ENCODE peak calls at places on chromosomes 3 and 15, in ten cellular contexts. D is SK-N-SH, M is fibroblast of lung, N is endothelial cell of umbilical vein, Z is body of pancreas, J is tibial artery, B is heart left ventricle, O is IMR-90, H is cardiac muscle cell, Q is SJSA1. F is an unnamed sample.

GRCh38 chr3:15151166-15151565 is 52.2 kb upstream of the RBSN start:
- DNase-seq in Q (no peak), H (no peak), O (no peak), D (no peak), M (no peak), N (no peak), Z (no peak), J (no peak), B (no peak), F (no peak)

GRCh38 chr3:127156651-127157050 is 36.3 kb upstream of the PRR23E start:
- DNase-seq in D (no peak), O (no peak), M (no peak), J (peak; percentile 44), Z (no peak), N (no peak), B (no peak), Q (no peak), H (no peak), F (no peak)

GRCh38 chr15:29465196-29465595 is 195.6 kb upstream of the NSMCE3 start:
- DNase-seq in N (no peak), H (peak; percentile 24), B (peak; percentile 29), D (no peak), J (no peak), Q (no peak), O (no peak), Z (no peak), M (no peak), F (no peak)

GRCh38 chr3:16024548-16024947 is 149.9 kb upstream of the GALNT15 start:
- DNase-seq in M (no peak), Q (no peak), N (no peak), B (no peak), H (peak; percentile 4), O (no peak), D (no peak), Z (no peak), J (no peak), F (no peak)

GRCh38 chr15:101455291-101455916 is 34.1 kb downstream of the PCSK6 start:
- DNase-seq in J (no peak), Q (no peak), B (no peak), N (no peak), O (no peak), Z (no peak), H (no peak), D (peak; percentile 63), M (no peak), F (no peak)

GRCh38 chr3:120174811-120175210 is 80.6 kb upstream of the GSK3B start:
- DNase-seq in B (no peak), D (no peak), Z (no peak), J (no peak), H (no peak), O (no peak), Q (no peak), N (no peak), M (no peak), F (no peak)

GRCh38 chr3:128267541-128267940 is 114.3 kb downstream of the EEFSEC start:
- DNase-seq in O (no peak), N (no peak), H (no peak), Q (no peak), M (no peak), D (no peak), J (no peak), B (no peak), Z (no peak), F (no peak)

GRCh38 chr15:60695713-60696522 is 217.0 kb upstream of the ICE2 start:
- DNase-seq in J (no peak), N (no peak), Z (no peak), Q (no peak), H (no peak), O (peak; percentile 71), B (no peak), M (peak; percentile 59), D (no peak), F (no peak)

GRCh38 chr15:25235391-25235790 is 203.4 kb downstream of the UBE3A start:
- DNase-seq in J (no peak), N (no peak), Z (no peak), Q (no peak), H (no peak), O (no peak), M (no peak), B (no peak), D (no peak), F (peak; percentile 10)

GRCh38 chr15:25234831-25235230 is 204.0 kb downstream of the UBE3A start:
- DNase-seq in Q (no peak), B (no peak), N (no peak), D (no peak), Z (no peak), M (no peak), O (no peak), H (no peak), J (no peak), F (no peak)

GRCh38 chr15:25237291-25237978 is 201.4 kb downstream of the UBE3A start:
- DNase-seq in B (no peak), Z (no peak), D (no peak), H (no peak), Q (no peak), M (no peak), N (no peak), O (no peak), J (peak; percentile 53), F (peak; percentile 2)

GRCh38 chr15:25236861-25237155 is 202.0 kb downstream of the UBE3A start:
- DNase-seq in Z (no peak), M (no peak), O (no peak), B (no peak), J (peak; percentile 41), N (no peak), Q (no peak), D (no peak), H (no peak), F (peak; percentile 6)

DNA sequence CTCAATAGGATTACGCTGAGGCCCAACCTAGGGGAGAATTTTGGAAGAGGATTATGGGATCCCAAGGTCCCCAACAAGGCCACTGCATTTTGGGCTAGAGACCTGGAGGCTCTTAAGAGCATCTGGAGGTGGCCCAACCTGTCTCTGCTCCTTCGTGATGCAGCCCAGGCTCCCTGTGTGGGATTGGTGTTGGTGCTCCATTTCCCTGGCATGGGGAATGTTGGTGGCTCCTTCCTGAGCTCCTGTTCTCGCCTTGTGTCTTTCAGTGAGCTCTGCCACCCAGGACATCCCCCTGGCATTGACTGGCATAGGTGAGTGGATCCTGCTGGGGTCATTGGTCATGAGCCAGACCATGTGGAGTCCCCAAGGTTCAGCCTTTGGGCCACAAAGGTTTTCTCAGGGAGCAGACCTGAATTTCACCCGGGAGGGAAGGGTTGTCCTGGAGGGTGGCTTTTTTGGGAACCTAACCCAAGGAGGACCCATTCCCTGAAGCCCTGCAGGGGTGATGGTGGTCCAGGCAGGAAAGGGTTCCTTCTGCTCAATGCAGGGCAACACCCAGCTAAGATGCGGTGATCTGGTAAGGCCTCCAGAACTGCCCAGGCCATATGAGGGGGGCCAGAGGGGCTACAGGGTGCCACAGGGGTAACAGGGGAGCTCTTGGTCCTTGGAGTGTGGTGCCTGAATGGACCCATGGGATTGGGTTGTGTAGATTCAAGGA is 202.5 kb downstream of the UBE3A start:
- DNase-seq in B (no peak), O (no peak), H (no peak), D (no peak), Z (no peak), M (no peak), Q (no peak), J (peak; percentile 39), N (no peak), F (no peak)
- H3K9me3 ChIP-seq in B (no peaks in the 10 kb centered on the region), O (peaks cover 76% of the 10 kb centered on the region), H (no peaks in the 10 kb centered on the region), D (no peaks in the 10 kb centered on the region), Z (no peaks in the 10 kb centered on the region), M (no peaks in the 10 kb centered on the region), Q (no peaks in the 10 kb centered on the region), J (peaks cover 29% of the 10 kb centered on the region), N (peaks cover 12% of the 10 kb centered on the region), F (no peaks in the 10 kb centered on the region)

GRCh38 chr15:95647878-95648277 is 682.6 kb upstream of the NR2F2 start:
- DNase-seq in J (no peak), D (no peak), B (no peak), H (no peak), N (no peak), M (no peak), Q (no peak), Z (no peak), O (no peak), F (no peak)

GRCh38 chr15:95655089-95655488 is 675.4 kb upstream of the NR2F2 start:
- DNase-seq in B (no peak), D (no peak), Q (no peak), J (no peak), M (no peak), O (peak; percentile 32), H (no peak), Z (no peak), N (no peak), F (no peak)

GRCh38 chr15:95653361-95653805 is 677.1 kb upstream of the NR2F2 start:
- DNase-seq in J (no peak), M (no peak), H (no peak), D (no peak), O (no peak), Z (no peak), N (no peak), Q (no peak), B (no peak), F (no peak)
- H3K9me3 ChIP-seq in J (no peaks in the 10 kb centered on the region), M (no peaks in the 10 kb centered on the region), H (no peaks in the 10 kb centered on the region), D (no peaks in the 10 kb centered on the region), O (no peaks in the 10 kb centered on the region), Z (no peaks in the 10 kb centered on the region), N (no peaks in the 10 kb centered on the region), Q (no peaks in the 10 kb centered on the region), B (no peaks in the 10 kb centered on the region), F (no peaks in the 10 kb centered on the region)

DNA sequence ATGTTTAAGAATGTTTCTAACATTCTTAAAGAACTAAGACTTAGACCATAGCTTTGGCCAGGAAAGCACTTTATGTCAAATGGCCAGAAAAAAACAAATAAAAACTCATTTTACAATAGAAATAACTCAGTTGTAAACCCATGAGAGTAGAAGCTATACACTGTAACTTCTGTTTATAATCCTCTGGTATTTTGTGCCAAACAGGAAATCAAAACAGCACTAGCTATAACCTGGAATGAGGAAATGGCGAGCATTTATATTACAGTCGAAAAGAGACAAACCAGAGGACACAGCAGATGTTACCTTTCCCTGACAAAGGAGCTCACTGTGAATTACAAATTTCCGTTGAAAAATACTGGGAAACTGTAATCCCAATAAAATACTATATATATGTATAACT is 10.3 kb downstream of the GK5 start:
- DNase-seq in D (no peak), B (no peak), J (no peak), N (peak; percentile 35), Q (peak; percentile 49), Z (no peak), M (no peak), O (peak; percentile 23), H (no peak), F (no peak)
- H3K9me3 ChIP-seq in D (no peaks in the 10 kb centered on the region), B (no peaks in the 10 kb centered on the region), J (no peaks in the 10 kb centered on the region), N (no peaks in the 10 kb centered on the region), Q (no peaks in the 10 kb centered on the region), Z (no peaks in the 10 kb centered on the region), M (no peaks in the 10 kb centered on the region), O (no peaks in the 10 kb centered on the region), H (no peaks in the 10 kb centered on the region), F (no peaks in the 10 kb centered on the region)

GRCh38 chr3:462851-463250 is 266.3 kb downstream of the CHL1 start:
- DNase-seq in Q (no peak), Z (no peak), B (no peak), O (no peak), N (no peak), H (no peak), D (no peak), M (no peak), J (no peak), F (no peak)
- H3K9me3 ChIP-seq in Q (no peaks in the 10 kb centered on the region), Z (no peaks in the 10 kb centered on the region), B (no peaks in the 10 kb centered on the region), O (no peaks in the 10 kb centered on the region), N (peaks cover 2% of the 10 kb centered on the region), H (no peaks in the 10 kb centered on the region), D (no peaks in the 10 kb centered on the region), M (no peaks in the 10 kb centered on the region), J (no peaks in the 10 kb centered on the region), F (no peaks in the 10 kb centered on the region)